ENCODE peak calls at places on chromosome 2, in five cellular contexts. Z is cardiac fibroblast, K is lower lobe of right lung, E is GM23338, U is sigmoid colon. D is an unnamed sample.

GRCh38 chr2:96537066-96537733 is 648 bp downstream of the ARID5A start:
- DNase-seq in Z (peak), E (peak), U (peak), K (peak), D (peak)

GRCh38 chr2:12303181-12304030 is 413.3 kb upstream of the TRIB2 start:
- DNase-seq in K (no peak), U (no peak), E (no peak), Z (peak), D (peak)

GRCh38 chr2:124027182-124027581 is 2.1 kb downstream of the CNTNAP5 start:
- DNase-seq in U (no peak), E (peak), Z (peak), K (no peak), D (peak)

GRCh38 chr2:238161291-238162051 is 2.7 kb downstream of the ERFE start:
- DNase-seq in Z (no peak), E (no peak), U (no peak), K (no peak), D (no peak)

GRCh38 chr2:115389024-115389423 is 946.6 kb downstream of the DPP10 start:
- DNase-seq in E (no peak), U (no peak), K (no peak), Z (no peak), D (no peak)

GRCh38 chr2:213016166-213016983 is 135.0 kb downstream of the IKZF2 start:
- DNase-seq in U (no peak), K (no peak), E (no peak), Z (no peak), D (no peak)

GRCh38 chr2:226554726-226555125 is 244.9 kb downstream of the IRS1 start:
- DNase-seq in E (no peak), Z (no peak), K (no peak), U (no peak), D (peak)

GRCh38 chr2:207902822-207903221 is 122.5 kb downstream of the PLEKHM3 start:
- DNase-seq in E (no peak), U (no peak), K (peak), Z (peak), D (no peak)

GRCh38 chr2:28702415-28702859 is 49.2 kb upstream of the PPP1CB start:
- DNase-seq in E (no peak), K (no peak), U (peak), Z (no peak), D (no peak)

GRCh38 chr2:113756088-113757058 is at the start of gene SLC35F5:
- DNase-seq in E (peak), Z (peak), K (peak), U (peak), D (peak)

DNA sequence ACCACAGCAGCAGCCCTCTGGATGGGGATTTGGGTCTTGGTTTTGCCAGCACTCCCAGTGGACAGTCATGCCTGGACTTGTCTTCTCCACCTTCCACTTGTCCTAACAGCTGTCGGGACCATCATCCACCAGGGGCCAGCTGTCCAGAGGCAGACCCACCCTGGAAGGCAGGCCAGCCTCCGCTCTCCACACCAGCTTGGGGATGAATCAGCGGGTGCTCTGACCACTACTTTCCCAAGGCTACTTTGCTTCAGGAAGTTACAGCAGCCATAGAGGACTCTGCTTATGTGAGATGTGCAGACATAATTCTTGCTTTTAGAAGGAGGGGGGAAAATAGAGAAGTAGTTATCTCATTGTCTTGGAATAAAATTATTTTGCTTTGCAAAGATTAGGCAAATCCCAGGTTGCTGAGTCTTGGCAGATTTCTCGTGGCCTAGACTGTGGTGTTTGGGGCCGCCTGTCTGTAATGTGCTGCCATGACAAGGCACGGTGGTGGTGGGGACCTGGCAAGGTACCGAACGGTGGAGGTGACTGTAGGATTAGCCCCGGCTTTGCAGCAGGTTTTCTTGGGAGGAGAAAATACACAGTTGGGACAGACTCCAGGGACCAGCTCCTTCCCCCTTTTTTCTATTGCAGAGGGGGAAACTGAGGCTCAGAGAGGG is 148.7 kb downstream of the AGAP1 start:
- DNase-seq in Z (peak), U (no peak), E (peak), K (no peak), D (peak)
- H3K4me3 ChIP-seq in Z (no peak), U (no peak), E (no peak), K (no peak), D (no peak)

DNA sequence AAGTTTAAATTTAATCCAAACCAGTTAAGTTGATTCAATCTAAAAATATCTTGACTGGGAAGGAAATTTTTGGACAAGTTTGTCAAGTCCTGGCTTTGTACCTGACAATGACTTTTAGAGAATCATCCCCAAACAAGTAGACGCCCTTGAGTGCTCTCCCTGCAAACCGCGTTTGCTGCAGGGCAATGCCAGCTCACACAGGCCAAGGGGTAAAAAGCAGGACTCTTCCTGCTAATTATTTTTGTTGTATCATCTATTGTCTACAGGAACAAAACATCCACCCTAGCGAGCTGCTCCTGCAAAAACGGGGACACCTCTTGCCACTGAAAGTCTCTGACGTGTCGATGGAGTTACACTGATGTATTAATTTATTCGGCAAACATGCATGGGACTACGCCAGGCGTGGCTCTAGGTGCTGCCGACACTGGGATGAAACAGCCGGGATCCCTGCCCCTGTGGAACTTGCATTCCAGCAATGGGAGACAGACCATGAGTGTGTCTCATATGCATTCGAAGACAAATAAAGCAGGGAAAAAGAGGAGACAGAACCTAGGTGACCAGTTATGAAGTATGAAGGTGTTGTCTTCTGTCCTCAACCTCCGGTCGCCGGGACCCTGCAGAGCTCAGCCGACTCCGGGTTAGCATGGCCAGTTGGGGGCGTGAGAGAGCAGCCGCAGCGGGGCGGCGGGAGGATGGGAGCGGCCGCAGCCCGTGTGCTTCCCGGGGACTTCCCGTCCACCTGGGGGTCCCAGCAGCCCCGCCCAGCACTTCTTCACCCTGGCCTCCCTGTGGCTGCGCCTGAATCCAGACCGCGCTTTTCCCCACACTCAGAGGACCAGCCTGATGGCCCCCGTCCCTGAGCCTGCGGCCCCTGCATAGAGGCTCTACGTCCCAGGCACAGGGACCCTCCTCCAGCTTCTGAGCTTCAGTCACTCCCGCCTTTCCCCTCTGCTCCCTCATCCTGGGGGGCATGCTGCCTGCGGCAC is 11.2 kb downstream of the ID2 start:
- DNase-seq in Z (peak), K (peak), E (peak), U (no peak), D (no peak)
- H3K4me3 ChIP-seq in Z (peak), K (peak), E (peak), U (peak), D (no peak)

DNA sequence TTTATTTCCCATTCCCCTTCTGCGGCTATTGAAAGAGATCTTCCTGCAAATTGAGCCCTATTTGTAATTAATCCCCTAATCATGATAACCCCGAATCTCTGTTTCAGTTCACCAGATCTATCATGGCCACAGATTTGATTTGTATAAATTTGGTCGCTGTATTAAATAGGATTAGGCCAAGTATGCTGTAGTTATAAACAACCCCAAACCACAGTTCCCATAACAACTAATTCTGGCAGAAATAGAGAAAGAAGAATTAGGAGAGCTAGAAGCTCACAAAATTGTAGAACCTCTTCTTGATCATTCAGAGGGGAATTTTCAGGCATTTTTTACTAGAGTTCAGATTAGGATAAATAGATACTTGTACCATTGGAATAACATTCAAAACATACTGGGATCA is 433.7 kb upstream of the TNP1 start:
- DNase-seq in Z (no peak), U (no peak), K (no peak), E (no peak), D (no peak)
- H3K4me3 ChIP-seq in Z (no peak), U (no peak), K (no peak), E (no peak), D (no peak)

DNA sequence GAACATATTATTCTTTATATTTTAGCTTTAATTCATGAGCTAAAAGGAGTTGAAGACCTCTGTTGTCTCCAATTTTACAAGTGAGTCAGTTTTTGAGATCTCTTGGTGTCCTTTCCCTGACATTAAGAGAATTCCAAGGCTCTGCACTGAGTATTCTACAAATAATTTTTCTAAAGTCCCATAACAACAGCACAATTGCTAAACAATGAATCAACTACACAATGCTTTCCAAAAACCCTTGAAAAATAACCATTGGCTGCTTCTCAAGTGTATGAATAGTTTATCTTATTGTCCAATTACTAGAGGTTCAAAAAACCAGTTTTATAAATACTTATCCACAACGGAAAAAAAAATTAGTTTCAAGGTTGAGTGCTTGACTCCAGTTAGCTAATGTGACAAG is 266.4 kb upstream of the CYP26B1 start:
- DNase-seq in Z (peak), K (no peak), U (no peak), E (no peak), D (peak)
- H3K4me3 ChIP-seq in Z (no peak), K (no peak), U (no peak), E (no peak), D (no peak)

GRCh38 chr2:209772316-209772715 is 684 bp downstream of the UNC80 start:
- DNase-seq in Z (no peak), U (no peak), K (no peak), E (peak), D (no peak)
- H3K4me3 ChIP-seq in Z (no peak), U (no peak), K (no peak), E (peak), D (no peak)